ENCODE peak calls at places on chromosomes 6 and 20, in five cellular contexts. M, C, B, K and F are unnamed samples.

GRCh38 chr6:161271343-161272019 is 2.4 kb downstream of the AGPAT4 start:
- DNase-seq in M (no peak), C (peak; percentile 53), B (no peak), K (no peak), F (no peak)

GRCh38 chr6:129046526-129046925 is 163.6 kb downstream of the LAMA2 start:
- DNase-seq in M (no peak), C (no peak), B (no peak), K (no peak), F (no peak)

GRCh38 chr20:61173966-61174725 is 77.9 kb upstream of the CDH4 start:
- DNase-seq in M (no peak), C (no peak), B (peak; percentile 43), K (no peak), F (no peak)

GRCh38 chr20:14633507-14633906 is 296.1 kb upstream of the FLRT3 start:
- DNase-seq in M (no peak), C (no peak), B (no peak), K (peak; percentile 40), F (no peak)

GRCh38 chr6:99333068-99333467 is 16.4 kb downstream of the FAXC start:
- DNase-seq in M (no peak), C (no peak), B (no peak), K (no peak), F (no peak)

GRCh38 chr20:62805365-62805710 is 703 bp downstream of the OGFR start:
- DNase-seq in M (no peak), C (peak; percentile 48), B (peak; percentile 61), K (no peak), F (no peak)

GRCh38 chr20:58650181-58650775 is 805 bp upstream of the STX16 start:
- DNase-seq in M (no peak), C (peak; percentile 52), B (no peak), K (peak; percentile 35), F (peak; percentile 31)

GRCh38 chr6:127516676-127517273 is 2.4 kb downstream of the MTCL3 start:
- DNase-seq in M (peak; percentile 24), C (peak; percentile 20), B (peak; percentile 41), K (peak; percentile 46), F (peak; percentile 69)

GRCh38 chr6:144104898-144105487 is 9.6 kb upstream of the SF3B5 start:
- DNase-seq in M (no peak), C (peak; percentile 51), B (peak; percentile 48), K (peak; percentile 86), F (no peak)

GRCh38 chr6:24273471-24273870 is 84.4 kb downstream of the DCDC2 start:
- DNase-seq in M (no peak), C (no peak), B (no peak), K (no peak), F (no peak)

GRCh38 chr6:152969688-152970418 is 13.0 kb downstream of the FBXO5 start:
- DNase-seq in M (no peak), C (no peak), B (no peak), K (no peak), F (no peak)

GRCh38 chr6:112665815-112666214 is 318.7 kb downstream of the RFPL4B start:
- DNase-seq in M (no peak), C (no peak), B (no peak), K (peak; percentile 13), F (no peak)

GRCh38 chr6:39361657-39362486 is 39.4 kb upstream of the KCNK16 start:
- DNase-seq in M (peak; percentile 20), C (peak; percentile 51), B (peak; percentile 84), K (peak; percentile 75), F (peak; percentile 82)

GRCh38 chr20:3732327-3733118 is at the start of gene HSPA12B:
- DNase-seq in M (no peak), C (no peak), B (no peak), K (peak; percentile 34), F (no peak)

GRCh38 chr6:24931296-24931695 is 4.5 kb downstream of the RIPOR2 start:
- DNase-seq in M (no peak), C (no peak), B (no peak), K (peak; percentile 55), F (no peak)

GRCh38 chr20:10313701-10314100 is 95.1 kb downstream of the SNAP25 start:
- DNase-seq in M (no peak), C (no peak), B (no peak), K (peak; percentile 63), F (no peak)

GRCh38 chr20:10314198-10314597 is 95.6 kb downstream of the SNAP25 start:
- DNase-seq in M (no peak), C (no peak), B (no peak), K (peak; percentile 83), F (no peak)

GRCh38 chr20:10315138-10315537 is 96.5 kb downstream of the SNAP25 start:
- DNase-seq in M (no peak), C (no peak), B (no peak), K (no peak), F (no peak)

GRCh38 chr20:10318625-10319024 is 100.0 kb downstream of the SNAP25 start:
- DNase-seq in M (no peak), C (no peak), B (no peak), K (no peak), F (no peak)

GRCh38 chr20:10316582-10316981 is 98.0 kb downstream of the SNAP25 start:
- DNase-seq in M (no peak), C (no peak), B (peak; percentile 3), K (no peak), F (no peak)
- TF ChIP-seq CTCF in M (no peak), C (no peak), B (no peak), K (no peak), F (peak; percentile 22)

GRCh38 chr6:52116605-52116948 is 29.2 kb upstream of the PKHD1 start:
- DNase-seq in M (no peak), C (no peak), B (no peak), K (no peak), F (no peak)

GRCh38 chr6:52117352-52117751 is 29.9 kb upstream of the PKHD1 start:
- DNase-seq in M (no peak), C (no peak), B (no peak), K (no peak), F (no peak)

GRCh38 chr6:52115891-52116604 is 28.6 kb upstream of the PKHD1 start:
- DNase-seq in M (no peak), C (peak; percentile 64), B (no peak), K (no peak), F (no peak)

DNA sequence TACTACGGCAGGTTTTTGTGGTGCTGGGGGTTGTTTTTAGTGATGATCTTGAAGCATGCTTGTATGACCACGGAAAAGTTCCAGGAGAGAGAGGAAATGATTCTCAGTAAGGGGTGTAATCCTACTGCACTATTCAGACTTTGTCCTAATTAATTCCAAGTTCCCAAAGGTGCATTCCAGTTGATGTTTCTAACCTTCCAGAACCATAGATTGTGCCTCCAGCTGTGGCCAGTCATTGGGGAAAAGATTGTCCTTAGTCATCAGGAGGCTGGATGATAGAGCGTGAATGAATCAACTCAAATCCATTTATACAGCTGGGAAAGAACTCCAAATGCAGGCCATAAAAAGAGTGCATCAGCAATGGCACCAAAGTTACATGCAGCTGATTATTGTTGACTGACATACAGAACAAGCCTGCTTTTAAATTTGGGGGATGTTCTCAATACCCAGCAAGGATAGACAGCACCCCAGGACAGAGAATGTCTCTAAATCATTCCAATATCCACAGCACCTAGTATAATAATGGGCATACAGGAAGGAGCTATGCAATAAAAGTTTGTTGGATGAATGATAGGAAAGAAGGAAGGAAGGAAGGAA is 27.8 kb upstream of the PKHD1 start:
- DNase-seq in M (no peak), C (no peak), B (no peak), K (no peak), F (no peak)
- TF ChIP-seq CTCF in M (no peak), C (no peak), B (no peak), K (no peak), F (no peak)

GRCh38 chr6:159852877-159853276 is 37.9 kb upstream of the MAS1 start:
- DNase-seq in M (no peak), C (no peak), B (peak; percentile 37), K (peak; percentile 51), F (no peak)
- TF ChIP-seq CTCF in M (peak; percentile 19), C (peak; percentile 10), B (no peak), K (peak; percentile 35), F (no peak)

DNA sequence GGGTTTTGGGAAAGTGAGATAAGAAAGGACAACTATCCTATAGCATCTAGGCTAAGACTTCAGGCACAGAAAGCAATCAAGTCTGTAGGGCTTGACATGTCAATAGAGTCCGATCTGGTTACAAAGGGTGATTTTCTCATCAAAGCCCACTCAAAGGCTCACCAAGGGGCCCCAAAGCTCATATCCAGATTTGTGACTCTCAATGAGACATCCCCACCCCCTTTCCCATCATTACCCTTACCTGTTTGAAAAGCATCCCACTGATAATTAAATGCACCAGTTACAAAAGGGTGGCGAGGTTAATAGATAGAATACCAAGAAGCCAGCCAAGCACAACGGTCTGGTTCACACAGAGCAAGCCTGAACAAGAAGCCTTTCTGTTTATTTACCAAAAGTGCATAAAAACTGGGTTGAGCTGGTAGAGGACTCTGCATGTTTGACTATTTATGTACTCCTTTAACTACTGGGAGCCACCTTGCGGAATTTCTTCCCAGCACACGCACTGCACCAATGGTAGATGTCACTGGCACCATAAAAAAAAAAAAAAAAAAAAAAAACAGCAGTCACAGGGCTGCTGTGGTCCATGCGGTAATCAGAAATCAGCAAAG is 6.1 kb downstream of the JAG1 start:
- DNase-seq in M (no peak), C (no peak), B (no peak), K (no peak), F (no peak)
- TF ChIP-seq CTCF in M (no peak), C (no peak), B (no peak), K (no peak), F (no peak)

GRCh38 chr6:107869871-107870270 is 45.8 kb upstream of the SCML4 start:
- DNase-seq in M (no peak), C (no peak), B (no peak), K (no peak), F (no peak)
- TF ChIP-seq CTCF in M (no peak), C (no peak), B (no peak), K (no peak), F (no peak)